ENCODE peak calls at places on chromosomes 11 and 22, in eight cellular contexts. P is Calu3, H is lower leg skin, Z is cardiac muscle cell, C is GM10248, F is fibroblast of the aortic adventitia, K is fibroblast of pulmonary artery, D is neural crest cell. M is an unnamed sample.

GRCh38 chr22:25777870-25778269 is 35.9 kb downstream of the MYO18B start:
- DNase-seq in F (peak; percentile 62), C (peak; percentile 51), Z (peak; percentile 64), K (peak; percentile 69), P (peak; percentile 46), H (no peak), D (peak; percentile 14), M (peak; percentile 46)

GRCh38 chr22:41348964-41349484 is 32.7 kb upstream of the TEF start:
- DNase-seq in D (no peak), H (no peak), C (no peak), P (no peak), K (no peak), Z (no peak), F (no peak), M (no peak)

GRCh38 chr11:128261011-128261421 is 326.3 kb downstream of the ETS1 start:
- DNase-seq in H (no peak), P (no peak), Z (no peak), D (no peak), C (no peak), K (no peak), F (no peak), M (no peak)

GRCh38 chr11:61603667-61604066 is 22.8 kb upstream of the SYT7 start:
- DNase-seq in F (no peak), C (no peak), H (no peak), K (no peak), D (no peak), P (no peak), Z (no peak), M (no peak)

GRCh38 chr22:22692707-22693530 is 48.5 kb downstream of the GGTLC2 start:
- DNase-seq in Z (peak; percentile 63), F (peak; percentile 57), C (peak; percentile 70), P (peak; percentile 97), K (peak; percentile 72), H (no peak), D (no peak), M (peak; percentile 39)

GRCh38 chr22:39559456-39560105 is 11.0 kb upstream of the CACNA1I start:
- DNase-seq in C (peak; percentile 51), F (no peak), H (no peak), D (no peak), P (peak; percentile 65), K (no peak), Z (peak; percentile 12), M (no peak)

GRCh38 chr11:36945384-36945783 is 347.3 kb upstream of the RAG2 start:
- DNase-seq in C (no peak), H (no peak), F (peak; percentile 10), D (no peak), P (no peak), K (peak; percentile 17), Z (peak; percentile 14), M (peak; percentile 1)

GRCh38 chr11:120652705-120653335 is 141.3 kb downstream of the GRIK4 start:
- DNase-seq in F (peak; percentile 7), D (no peak), K (peak; percentile 21), C (no peak), H (no peak), Z (peak; percentile 18), P (peak; percentile 4), M (no peak)

GRCh38 chr11:40178470-40178869 is 1281.0 kb downstream of the LRRC4C start:
- DNase-seq in D (no peak), H (no peak), F (no peak), K (no peak), Z (no peak), P (no peak), C (no peak), M (no peak)

GRCh38 chr11:130123414-130124040 is 36.1 kb upstream of the ST14 start:
- DNase-seq in Z (no peak), K (no peak), P (no peak), C (no peak), D (no peak), H (no peak), F (no peak), M (no peak)

GRCh38 chr11:130121430-130121978 is 38.1 kb upstream of the ST14 start:
- DNase-seq in D (no peak), F (peak; percentile 69), Z (peak; percentile 74), P (no peak), K (peak; percentile 58), C (no peak), H (no peak), M (peak; percentile 52)

GRCh38 chr11:130122141-130122575 is 37.4 kb upstream of the ST14 start:
- DNase-seq in D (no peak), C (no peak), K (no peak), P (no peak), H (no peak), F (no peak), Z (no peak), M (peak; percentile 65)

GRCh38 chr11:130125638-130126037 is 33.9 kb upstream of the ST14 start:
- DNase-seq in K (no peak), C (no peak), F (no peak), H (no peak), Z (no peak), P (no peak), D (no peak), M (peak; percentile 62)

DNA sequence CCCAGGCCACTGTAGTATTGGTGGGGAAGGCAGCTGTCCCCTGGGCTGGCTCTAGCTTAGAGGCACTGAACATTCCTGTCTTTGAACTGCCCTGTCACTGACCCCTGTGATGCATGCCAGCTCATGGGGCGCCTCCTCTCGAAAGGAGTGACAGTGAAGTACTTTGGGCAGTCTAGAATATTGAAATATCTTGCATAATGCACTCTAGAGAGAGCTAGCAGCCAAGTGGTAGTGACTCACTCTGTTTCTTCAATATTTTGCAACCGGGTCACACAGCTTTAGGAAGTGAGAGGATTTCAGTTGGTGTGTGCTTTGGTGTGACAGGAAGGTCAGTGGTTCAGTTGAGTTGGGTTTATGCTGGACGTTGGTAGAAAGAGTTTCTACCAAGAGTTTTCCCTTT is 35.5 kb upstream of the ST14 start:
- DNase-seq in D (no peak), F (peak; percentile 94), H (peak; percentile 78), P (peak; percentile 72), Z (peak; percentile 93), C (no peak), K (peak; percentile 95), M (peak; percentile 96)
- TF ChIP-seq CTCF in D (no peak), F (no peak), H (no peak), P (no peak), Z (no peak), C (no peak), K (no peak), M (peak; percentile 14)

GRCh38 chr22:33083212-33083611 is 25.0 kb upstream of the SYN3 start:
- DNase-seq in Z (no peak), D (no peak), P (no peak), F (no peak), C (peak; percentile 28), H (no peak), K (no peak), M (peak; percentile 27)
- TF ChIP-seq CTCF in Z (no peak), D (peak; percentile 27), P (no peak), F (no peak), C (peak; percentile 8), H (no peak), K (no peak), M (no peak)

GRCh38 chr11:75242722-75243600 is 2.4 kb downstream of the TPBGL start:
- DNase-seq in K (no peak), C (no peak), Z (no peak), P (no peak), H (no peak), F (no peak), D (no peak), M (no peak)

GRCh38 chr11:75239551-75240290 is 853 bp upstream of the TPBGL start:
- DNase-seq in C (no peak), D (no peak), Z (no peak), P (no peak), H (no peak), K (no peak), F (no peak), M (no peak)

GRCh38 chr11:75240381-75241035 is at the start of gene TPBGL:
- DNase-seq in F (no peak), Z (peak; percentile 69), C (no peak), H (no peak), K (no peak), P (peak; percentile 18), D (peak; percentile 21), M (no peak)

GRCh38 chr11:75241906-75242644 is 1.5 kb downstream of the TPBGL start:
- DNase-seq in C (no peak), F (no peak), K (no peak), Z (no peak), D (no peak), P (no peak), H (no peak), M (no peak)

DNA sequence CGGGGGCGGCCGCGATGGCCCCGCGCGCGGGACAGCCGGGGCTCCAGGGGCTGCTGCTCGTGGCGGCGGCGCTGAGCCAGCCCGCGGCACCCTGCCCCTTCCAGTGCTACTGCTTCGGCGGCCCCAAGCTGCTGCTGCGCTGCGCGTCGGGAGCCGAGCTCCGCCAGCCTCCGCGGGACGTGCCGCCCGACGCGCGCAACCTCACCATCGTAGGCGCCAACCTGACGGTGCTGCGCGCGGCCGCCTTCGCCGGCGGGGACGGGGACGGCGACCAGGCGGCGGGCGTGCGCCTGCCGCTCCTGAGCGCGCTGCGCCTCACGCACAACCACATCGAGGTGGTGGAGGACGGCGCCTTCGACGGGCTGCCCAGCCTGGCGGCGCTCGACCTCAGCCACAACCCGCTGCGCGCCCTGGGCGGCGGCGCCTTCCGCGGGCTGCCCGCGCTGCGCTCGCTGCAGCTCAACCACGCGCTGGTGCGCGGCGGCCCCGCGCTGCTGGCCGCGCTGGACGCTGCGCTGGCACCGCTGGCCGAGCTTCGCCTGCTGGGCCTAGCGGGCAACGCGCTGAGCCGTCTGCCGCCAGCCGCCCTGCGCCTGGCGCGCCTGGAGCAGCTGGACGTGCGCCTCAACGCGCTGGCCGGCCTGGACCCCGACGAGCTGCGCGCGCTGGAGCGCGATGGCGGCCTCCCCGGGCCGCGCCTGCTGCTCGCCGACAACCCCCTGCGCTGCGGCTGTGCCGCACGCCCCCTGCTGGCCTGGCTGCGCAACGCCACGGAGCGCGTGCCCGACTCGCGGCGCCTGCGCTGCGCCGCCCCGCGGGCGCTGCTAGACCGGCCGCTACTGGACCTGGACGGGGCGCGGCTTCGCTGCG is 697 bp downstream of the TPBGL start:
- DNase-seq in F (peak; percentile 76), K (peak; percentile 85), H (peak; percentile 63), C (peak; percentile 95), Z (peak; percentile 90), P (peak; percentile 93), D (peak; percentile 98), M (peak; percentile 72)
- TF ChIP-seq CTCF in F (peak; percentile 63), K (peak; percentile 37), H (no peak), C (peak; percentile 99), Z (peak; percentile 55), P (peak; percentile 93), D (peak; percentile 94), M (peak; percentile 71)

DNA sequence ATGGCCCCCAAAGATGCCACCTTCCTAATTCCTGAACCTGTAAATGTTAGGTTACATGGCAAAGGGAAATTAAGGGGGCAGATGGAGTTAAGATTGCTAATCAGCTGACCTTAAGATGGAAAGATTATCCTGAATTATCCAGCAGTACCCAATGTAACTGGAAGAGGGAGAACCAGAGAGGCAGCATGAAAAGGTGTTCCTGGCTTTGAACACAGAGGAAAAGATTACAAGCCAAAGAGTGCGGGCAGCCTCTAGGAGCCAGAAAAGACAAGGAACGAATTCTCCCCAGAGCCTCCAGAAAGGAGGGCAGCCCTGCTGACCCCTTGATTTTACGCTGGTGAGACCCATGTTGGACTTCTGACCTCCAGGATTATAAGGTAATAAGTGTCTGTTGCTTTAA is 15.1 kb upstream of the THRSP start:
- DNase-seq in K (no peak), H (no peak), D (no peak), C (no peak), Z (no peak), F (no peak), P (no peak), M (no peak)
- TF ChIP-seq CTCF in K (no peak), H (no peak), D (no peak), C (no peak), Z (no peak), F (no peak), P (no peak), M (no peak)

M was measured in bronchial epithelial cell.